ENCODE peak calls at places on chromosomes 2 and 18, in five cellular contexts. D, C, R, I and B are unnamed samples.

GRCh38 chr2:73343992-73344391 is 41.6 kb upstream of the ALMS1 start:
- DNase-seq in D (no peak), C (no peak), R (no peak), I (no peak), B (no peak)

GRCh38 chr2:197071790-197072436 is 145.4 kb upstream of the PGAP1 start:
- DNase-seq in D (no peak), C (no peak), R (no peak), I (no peak), B (no peak)

GRCh38 chr2:68043719-68044498 is 18.9 kb downstream of the C1D start:
- DNase-seq in D (no peak), C (no peak), R (no peak), I (no peak), B (no peak)

GRCh38 chr2:65436825-65437221 is 4.4 kb upstream of the SPRED2 start:
- DNase-seq in D (no peak), C (peak; percentile 87), R (no peak), I (no peak), B (no peak)

GRCh38 chr2:99836670-99837069 is 305.7 kb downstream of the AFF3 start:
- DNase-seq in D (no peak), C (no peak), R (no peak), I (no peak), B (no peak)

GRCh38 chr2:133755515-133756311 is 187.4 kb upstream of the NCKAP5 start:
- DNase-seq in D (no peak), C (no peak), R (peak; percentile 32), I (no peak), B (no peak)

GRCh38 chr2:15940661-15941482 is 522 bp downstream of the MYCN start:
- DNase-seq in D (no peak), C (no peak), R (peak; percentile 7), I (peak; percentile 39), B (peak; percentile 11)

GRCh38 chr2:15155959-15156574 is 405.1 kb downstream of the NBAS start:
- DNase-seq in D (no peak), C (no peak), R (no peak), I (no peak), B (no peak)

GRCh38 chr2:55887906-55888625 is 35.5 kb downstream of the EFEMP1 start:
- DNase-seq in D (no peak), C (no peak), R (no peak), I (no peak), B (no peak)

GRCh38 chr2:14944562-14945346 is 312.2 kb downstream of the LRATD1 start:
- DNase-seq in D (no peak), C (peak; percentile 43), R (no peak), I (no peak), B (no peak)

GRCh38 chr2:183438541-183438940 is 314.3 kb downstream of the NUP35 start:
- DNase-seq in D (no peak), C (no peak), R (no peak), I (no peak), B (no peak)

GRCh38 chr2:86226780-86227520 is 27.7 kb downstream of the MRPL35 start:
- DNase-seq in D (no peak), C (no peak), R (no peak), I (no peak), B (no peak)

GRCh38 chr2:42813773-42814172 is 21.4 kb upstream of the HAAO start:
- DNase-seq in D (no peak), C (no peak), R (no peak), I (no peak), B (no peak)

GRCh38 chr2:143807677-143808076 is 678.5 kb downstream of the ARHGAP15 start:
- DNase-seq in D (no peak), C (no peak), R (no peak), I (no peak), B (no peak)

GRCh38 chr2:118848381-118849225 is 1.2 kb upstream of the EN1 start:
- DNase-seq in D (no peak), C (no peak), R (no peak), I (no peak), B (no peak)

GRCh38 chr18:2895391-2895790 is 48.6 kb downstream of the EMILIN2 start:
- DNase-seq in D (no peak), C (no peak), R (no peak), I (no peak), B (no peak)

GRCh38 chr18:22846088-22846683 is 86.9 kb upstream of the RBBP8 start:
- DNase-seq in D (no peak), C (no peak), R (no peak), I (no peak), B (no peak)

GRCh38 chr18:44723973-44724778 is 43.5 kb downstream of the SETBP1 start:
- DNase-seq in D (no peak), C (no peak), R (no peak), I (no peak), B (no peak)

GRCh38 chr18:78979682-78980278 is at the start of gene SALL3:
- DNase-seq in D (no peak), C (no peak), R (no peak), I (no peak), B (no peak)

GRCh38 chr18:26549103-26549485 is 741 bp upstream of the KCTD1 start:
- DNase-seq in D (peak; percentile 30), C (peak; percentile 45), R (peak; percentile 16), I (no peak), B (peak; percentile 39)

GRCh38 chr2:161136696-161137324 is 23.4 kb upstream of the TANK start:
- DNase-seq in D (no peak), C (no peak), R (peak; percentile 18), I (no peak), B (peak; percentile 56)

GRCh38 chr2:158806941-158807340 is 11.8 kb downstream of the DAPL1 start:
- DNase-seq in D (no peak), C (no peak), R (no peak), I (no peak), B (no peak)

GRCh38 chr2:113192459-113193100 is 18.8 kb downstream of the PSD4 start:
- DNase-seq in D (no peak), C (no peak), R (no peak), I (no peak), B (no peak)

GRCh38 chr18:49243391-49243790 is 217.1 kb downstream of the DYM start:
- DNase-seq in D (no peak), C (no peak), R (no peak), I (no peak), B (no peak)

GRCh38 chr2:207635468-207636200 is 10.4 kb upstream of the METTL21A start:
- DNase-seq in D (no peak), C (no peak), R (no peak), I (no peak), B (no peak)

GRCh38 chr2:2173633-2174032 is 157.4 kb downstream of the MYT1L start:
- DNase-seq in D (no peak), C (no peak), R (no peak), I (no peak), B (no peak)

GRCh38 chr2:2172516-2172915 is 158.6 kb downstream of the MYT1L start:
- DNase-seq in D (no peak), C (no peak), R (no peak), I (no peak), B (no peak)

GRCh38 chr2:2178921-2179320 is 152.2 kb downstream of the MYT1L start:
- DNase-seq in D (no peak), C (no peak), R (no peak), I (no peak), B (no peak)

GRCh38 chr2:2175381-2176090 is 155.5 kb downstream of the MYT1L start:
- DNase-seq in D (no peak), C (no peak), R (no peak), I (no peak), B (no peak)

DNA sequence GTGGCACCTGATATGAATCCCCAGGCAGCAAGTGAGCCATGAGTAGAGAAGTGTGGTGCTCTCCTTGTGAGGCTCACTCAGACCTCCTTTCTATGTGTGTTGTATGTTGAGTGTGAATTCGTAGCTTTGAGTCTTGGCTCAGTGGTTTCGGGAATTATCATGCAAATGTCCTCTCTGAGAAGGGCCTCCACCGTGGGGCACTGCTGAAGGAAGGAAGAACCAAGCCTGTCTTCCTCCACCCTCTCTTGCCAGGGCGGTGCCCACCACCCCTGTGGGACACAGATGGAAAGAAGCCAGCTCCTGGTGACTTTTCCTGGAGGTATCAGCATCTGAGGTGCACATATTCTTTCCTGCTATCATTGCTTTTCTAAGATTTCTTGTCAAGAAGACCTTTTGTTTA is 156.1 kb downstream of the MYT1L start:
- DNase-seq in D (no peak), C (no peak), R (no peak), I (no peak), B (no peak)
- TF ChIP-seq CTCF in D (no peak), C (no peak), R (no peak), I (no peak), B (no peak)

DNA sequence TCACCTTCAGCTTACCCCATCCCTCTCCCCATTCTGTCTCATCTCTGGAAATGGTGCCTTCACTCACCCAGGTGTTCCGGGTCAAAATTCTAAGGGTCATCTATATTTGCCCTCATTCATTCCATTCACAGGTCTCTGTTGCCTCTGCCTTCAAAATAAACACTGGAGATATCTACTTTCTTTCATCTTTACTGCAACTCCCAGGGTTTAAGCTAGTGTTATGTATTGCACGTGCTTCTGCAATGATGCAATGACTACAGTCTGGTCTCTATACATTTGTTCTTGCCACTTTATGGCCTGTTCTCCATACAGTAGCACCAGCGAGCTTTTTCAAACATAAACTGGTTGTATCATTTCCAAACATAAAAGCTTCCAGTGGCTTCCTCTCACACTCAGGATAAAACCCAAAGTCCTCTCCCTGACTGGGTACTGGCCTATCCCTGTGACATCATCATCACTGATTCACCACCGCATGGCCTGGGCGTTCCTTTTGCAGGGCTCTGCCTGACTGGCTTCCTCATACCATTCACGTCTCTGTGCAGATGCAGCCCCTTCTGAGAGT is 14.3 kb downstream of the DSG2 start:
- DNase-seq in D (peak; percentile 32), C (peak; percentile 84), R (no peak), I (peak; percentile 80), B (no peak)
- H3K36me3 ChIP-seq in D (no peaks in the 10 kb centered on the region), C (peaks cover 3% of the 10 kb centered on the region), R (no peaks in the 10 kb centered on the region), I (no peaks in the 10 kb centered on the region), B (no peaks in the 10 kb centered on the region)

GRCh38 chr18:77181950-77182707 is 49.5 kb upstream of the MBP start:
- DNase-seq in D (no peak), C (no peak), R (no peak), I (no peak), B (no peak)

GRCh38 chr18:77191241-77191751 is 58.4 kb upstream of the GALR1 start:
- DNase-seq in D (no peak), C (no peak), R (no peak), I (no peak), B (no peak)

DNA sequence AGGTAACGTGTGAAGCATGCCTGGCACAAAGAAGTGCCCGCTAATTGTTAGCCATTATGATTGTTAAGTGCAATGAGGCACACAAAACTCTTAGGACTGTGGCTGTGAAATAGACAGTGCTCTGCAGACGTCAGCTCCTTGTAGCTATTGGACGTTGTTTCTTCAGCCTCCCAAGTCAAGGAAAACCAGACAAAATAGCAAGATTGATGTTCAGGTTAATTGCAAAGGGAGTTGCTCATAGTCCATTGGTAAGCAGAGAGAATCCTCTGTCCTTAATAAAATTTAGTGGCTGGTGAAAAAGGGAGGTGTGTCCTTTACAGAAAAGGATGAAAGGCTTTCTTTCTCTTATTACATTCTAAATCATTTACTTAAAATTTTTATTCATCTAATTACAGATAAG is 54.6 kb upstream of the MBP start:
- DNase-seq in D (no peak), C (no peak), R (no peak), I (no peak), B (no peak)
- TF ChIP-seq CTCF in D (no peak), C (no peak), R (no peak), I (no peak), B (no peak)

DNA sequence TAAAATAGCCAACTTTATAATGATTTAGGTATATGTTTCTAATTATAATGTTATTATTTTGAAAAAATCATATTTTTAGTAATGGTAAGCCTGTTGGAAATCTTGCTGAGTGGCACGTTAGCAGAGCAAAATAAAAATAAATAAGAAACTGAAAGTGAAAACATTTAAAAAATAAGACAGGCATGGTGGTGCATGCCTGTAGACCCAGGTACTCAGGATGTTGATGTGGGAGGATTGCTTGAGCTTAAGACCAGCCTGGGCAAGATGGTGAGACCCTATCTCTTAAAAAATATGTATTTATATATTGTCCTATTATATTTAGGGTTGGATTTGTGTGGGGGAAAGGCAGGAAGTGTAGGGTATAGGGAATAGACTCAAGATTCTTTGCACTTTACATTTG is 15.8 kb upstream of the ANKRD12 start:
- DNase-seq in D (no peak), C (no peak), R (no peak), I (no peak), B (no peak)
- H3K36me3 ChIP-seq in D (peaks cover 43% of the 10 kb centered on the region), C (peaks cover 38% of the 10 kb centered on the region), R (peaks cover 14% of the 10 kb centered on the region), I (peaks cover 6% of the 10 kb centered on the region), B (peaks cover 5% of the 10 kb centered on the region)